ENCODE peak calls at places on chromosomes 1 and 21, in nine cellular contexts. R, D, U, J, A, W, Y, M and Q are unnamed samples.

GRCh38 chr21:37912616-37913015 is 3.6 kb downstream of the KCNJ6 start:
- DNase-seq in D (no peak), J (no peak), U (no peak), R (no peak), M (no peak), W (no peak), Y (no peak), A (no peak), Q (no peak)

GRCh38 chr1:5758859-5759578 is 233.2 kb downstream of the NPHP4 start:
- DNase-seq in R (no peak), U (no peak), Y (no peak), A (no peak), J (no peak), W (no peak), M (no peak), D (no peak), Q (no peak)

GRCh38 chr1:191438979-191439378 is 719.3 kb upstream of the RGS18 start:
- DNase-seq in J (no peak), U (no peak), R (no peak), Y (no peak), D (no peak), M (no peak), A (no peak), W (no peak), Q (no peak)

GRCh38 chr1:160407819-160408801 is 7.7 kb downstream of the VANGL2 start:
- DNase-seq in U (no peak), A (no peak), D (no peak), W (no peak), R (no peak), J (peak; percentile 31), M (no peak), Y (no peak), Q (no peak)

GRCh38 chr1:212595787-212596714 is 12.5 kb upstream of the ATF3 start:
- DNase-seq in A (no peak), J (peak; percentile 99), M (no peak), R (peak; percentile 96), D (no peak), Y (peak; percentile 91), W (peak; percentile 24), U (peak; percentile 83), Q (peak; percentile 37)

GRCh38 chr1:26537951-26538352 is 8.4 kb downstream of the RPS6KA1 start:
- DNase-seq in Y (peak; percentile 19), U (peak; percentile 62), A (no peak), W (no peak), D (peak; percentile 63), J (peak; percentile 47), R (no peak), M (peak; percentile 72), Q (no peak)

GRCh38 chr1:33966346-33967141 is 102.7 kb downstream of the HMGB4 start:
- DNase-seq in U (peak; percentile 35), M (no peak), A (no peak), R (no peak), J (no peak), D (no peak), Y (peak; percentile 93), W (no peak), Q (no peak)

GRCh38 chr1:17014671-17015567 is 3.2 kb upstream of the ATP13A2 start:
- DNase-seq in D (peak; percentile 5), A (no peak), M (no peak), J (no peak), W (no peak), U (no peak), Y (no peak), R (no peak), Q (no peak)